ENCODE peak calls at places on chromosome 22, in four cellular contexts. V is A549, B is C1 segment of cervical spinal cord, G is ELR. I is an unnamed sample.
A peak's percentile ranks its signal among the peaks of the same experiment; 100 is the strongest.

GRCh38 chr22:33785283-33785991 is 134.8 kb downstream of the LARGE1 start:
- DNase-seq in V (no peak), B (no peak), G (no peak), I (no peak)

GRCh38 chr22:19717691-19718254 is 3.5 kb downstream of the SEPTIN5 start:
- DNase-seq in V (peak; percentile 65), B (peak; percentile 61), G (peak; percentile 69), I (no peak)

GRCh38 chr22:49861642-49862407 is 8.2 kb downstream of the ZBED4 start:
- DNase-seq in V (no peak), B (no peak), G (no peak), I (no peak)

GRCh38 chr22:33051960-33052839 is 6.0 kb downstream of the SYN3 start:
- DNase-seq in V (no peak), B (no peak), G (no peak), I (no peak)

GRCh38 chr22:27386186-27386585 is 415.4 kb downstream of the MN1 start:
- DNase-seq in V (no peak), B (no peak), G (no peak), I (no peak)

GRCh38 chr22:22123118-22123959 is 121.2 kb upstream of the VPREB1 start:
- DNase-seq in V (no peak), B (no peak), G (no peak), I (no peak)

GRCh38 chr22:30602049-30602448 is 4.9 kb upstream of the TCN2 start:
- DNase-seq in V (no peak), B (no peak), G (peak; percentile 61), I (no peak)

GRCh38 chr22:19059481-19060278 is 62.5 kb downstream of the DGCR2 start:
- DNase-seq in V (no peak), B (no peak), G (no peak), I (no peak)

GRCh38 chr22:41917906-41918791 is 3.3 kb upstream of the SHISA8 start:
- DNase-seq in V (no peak), B (no peak), G (peak; percentile 73), I (no peak)

GRCh38 chr22:39469326-39469680 is 12.5 kb downstream of the MGAT3 start:
- DNase-seq in V (no peak), B (no peak), G (no peak), I (no peak)

GRCh38 chr22:35230839-35231584 is 26.3 kb upstream of the HMGXB4 start:
- DNase-seq in V (no peak), B (no peak), G (peak; percentile 37), I (no peak)

GRCh38 chr22:33082221-33082620 is 24.0 kb upstream of the SYN3 start:
- DNase-seq in V (no peak), B (no peak), G (no peak), I (no peak)

GRCh38 chr22:38347944-38348750 is 30.9 kb upstream of the CSNK1E start:
- DNase-seq in V (no peak), B (no peak), G (peak; percentile 83), I (no peak)

GRCh38 chr22:20979243-20979809 is 2.8 kb upstream of the LZTR1 start:
- DNase-seq in V (no peak), B (peak; percentile 24), G (peak; percentile 78), I (no peak)

GRCh38 chr22:23581252-23581634 is 1.2 kb upstream of the IGLL1 start:
- DNase-seq in V (no peak), B (no peak), G (no peak), I (no peak)

GRCh38 chr22:26576026-26576680 is 13.8 kb downstream of the TPST2 start:
- DNase-seq in V (no peak), B (no peak), G (no peak), I (no peak)

GRCh38 chr22:48188211-48188845 is 1425.9 kb downstream of the TBC1D22A start:
- DNase-seq in V (peak; percentile 36), B (no peak), G (no peak), I (no peak)

GRCh38 chr22:24060375-24060788 is 49.3 kb downstream of the CABIN1 start:
- DNase-seq in V (no peak), B (no peak), G (peak; percentile 92), I (no peak)

GRCh38 chr22:49297871-49298721 is 529.6 kb downstream of the BRD1 start:
- DNase-seq in V (no peak), B (no peak), G (no peak), I (no peak)

GRCh38 chr22:26949193-26949592 is 291.8 kb downstream of the MIAT start:
- DNase-seq in V (no peak), B (no peak), G (peak; percentile 1), I (no peak)

GRCh38 chr22:31244044-31244942 is 32.2 kb downstream of the LIMK2 start:
- DNase-seq in V (peak; percentile 51), B (no peak), G (peak; percentile 87), I (no peak)

GRCh38 chr22:46068908-46069481 is 81.3 kb upstream of the PPARA start:
- DNase-seq in V (no peak), B (no peak), G (peak; percentile 80), I (no peak)

GRCh38 chr22:18096823-18097222 is 13.8 kb upstream of the TUBA8 start:
- DNase-seq in V (no peak), B (no peak), G (no peak), I (no peak)

GRCh38 chr22:28497188-28497587 is 182.5 kb downstream of the TTC28 start:
- DNase-seq in V (no peak), B (no peak), G (peak; percentile 36), I (no peak)

GRCh38 chr22:21624120-21624879 is 5.5 kb downstream of the YDJC start:
- DNase-seq in V (no peak), B (no peak), G (peak; percentile 52), I (no peak)

GRCh38 chr22:30044369-30044768 is 35.9 kb upstream of the HORMAD2 start:
- DNase-seq in V (no peak), B (no peak), G (peak; percentile 95), I (no peak)

GRCh38 chr22:20247010-20247505 is 21.1 kb downstream of the RTN4R start:
- DNase-seq in V (no peak), B (no peak), G (no peak), I (no peak)

GRCh38 chr22:41445171-41446056 is 1.2 kb downstream of the TOB2 start:
- DNase-seq in V (no peak), B (peak; percentile 68), G (peak; percentile 30), I (peak; percentile 28)

GRCh38 chr22:27264184-27264583 is 537.4 kb downstream of the MN1 start:
- DNase-seq in V (no peak), B (no peak), G (no peak), I (no peak)

GRCh38 chr22:42683599-42684283 is 34.5 kb upstream of the CYB5R3 start:
- DNase-seq in V (no peak), B (peak; percentile 23), G (no peak), I (no peak)

GRCh38 chr22:37193629-37194191 is 5.7 kb upstream of the C1QTNF6 start:
- DNase-seq in V (no peak), B (no peak), G (peak; percentile 73), I (no peak)

GRCh38 chr22:25120093-25120561 is 79.5 kb upstream of the CRYBB3 start:
- DNase-seq in V (no peak), B (peak; percentile 16), G (no peak), I (no peak)